ENCODE peak calls at places on chromosomes 6 and 20, in ten cellular contexts. I, Y, P, J, Q, W, B, Z, K and O are unnamed samples.

GRCh38 chr6:16343593-16343992 is 105.2 kb downstream of the GMPR start:
- DNase-seq in Q (no peak), Y (no peak), J (no peak), K (no peak), I (no peak), B (no peak), Z (no peak), W (no peak), P (no peak), O (no peak)

GRCh38 chr20:53774487-53775203 is 181.0 kb upstream of the ZNF217 start:
- DNase-seq in P (peak), J (no peak), W (no peak), I (no peak), Q (no peak), K (no peak), Y (no peak), B (no peak), Z (no peak), O (no peak)

GRCh38 chr20:44198872-44199271 is 11.7 kb downstream of the OSER1 start:
- DNase-seq in B (no peak), W (no peak), I (no peak), P (no peak), Y (no peak), Q (no peak), K (no peak), J (no peak), Z (no peak), O (no peak)

GRCh38 chr6:25296217-25296905 is 17.2 kb downstream of the CARMIL1 start:
- DNase-seq in W (no peak), Q (no peak), K (no peak), Y (no peak), P (no peak), Z (no peak), B (no peak), I (no peak), J (peak), O (no peak)

GRCh38 chr6:140475086-140475485 is 1100.6 kb upstream of the CITED2 start:
- DNase-seq in Z (no peak), K (no peak), Q (no peak), W (no peak), B (no peak), J (no peak), P (no peak), Y (no peak), I (no peak), O (no peak)

GRCh38 chr6:106895703-106896040 is 78.9 kb downstream of the CD24 start:
- DNase-seq in Y (no peak), K (no peak), J (no peak), Z (no peak), P (no peak), Q (no peak), I (no peak), W (no peak), B (no peak), O (no peak)

GRCh38 chr6:16596890-16597331 is 164.3 kb downstream of the ATXN1 start:
- DNase-seq in J (no peak), P (no peak), K (no peak), I (no peak), Q (no peak), B (no peak), W (no peak), Z (no peak), Y (no peak), O (no peak)

GRCh38 chr6:26240981-26241770 is 123.8 kb upstream of the BTN3A2 start:
- DNase-seq in Q (no peak), W (no peak), P (no peak), J (peak), Y (no peak), I (peak), Z (peak), K (no peak), B (no peak), O (peak)

GRCh38 chr6:169292340-169293124 is 38.9 kb upstream of the THBS2 start:
- DNase-seq in Z (no peak), I (no peak), K (peak), Y (no peak), B (no peak), J (no peak), P (peak), W (no peak), Q (no peak), O (no peak)

GRCh38 chr6:159422041-159422984 is 253.1 kb downstream of the FNDC1 start:
- DNase-seq in K (peak), Z (no peak), Y (no peak), B (no peak), I (no peak), W (no peak), J (no peak), Q (no peak), P (no peak), O (no peak)

GRCh38 chr20:62506087-62506486 is 30.3 kb upstream of the GATA5 start:
- DNase-seq in P (no peak), B (no peak), K (peak), Z (no peak), I (no peak), J (no peak), Q (no peak), W (no peak), Y (no peak), O (no peak)

GRCh38 chr6:26536571-26537159 is 1.5 kb upstream of the HMGN4 start:
- DNase-seq in I (peak), K (no peak), J (peak), Y (peak), P (no peak), Q (no peak), B (no peak), W (no peak), Z (peak), O (peak)

GRCh38 chr6:195861-196360 is 96.4 kb upstream of the DUSP22 start:
- DNase-seq in K (no peak), P (no peak), W (no peak), Z (peak), Y (peak), J (no peak), B (no peak), Q (no peak), I (no peak), O (peak)

GRCh38 chr6:34247481-34248197 is 1.2 kb downstream of the SMIM29 start:
- DNase-seq in Y (peak), J (no peak), I (no peak), K (no peak), Q (no peak), Z (no peak), B (no peak), W (no peak), P (no peak), O (no peak)

GRCh38 chr20:17646209-17646717 is 35.8 kb downstream of the RRBP1 start:
- DNase-seq in Z (no peak), Q (peak), I (no peak), K (no peak), P (no peak), B (no peak), J (no peak), Y (no peak), W (no peak), O (no peak)

GRCh38 chr20:38523697-38524096 is 51.1 kb downstream of the RALGAPB start:
- DNase-seq in Z (no peak), P (no peak), I (no peak), Y (no peak), W (no peak), B (no peak), Q (no peak), J (no peak), K (no peak), O (no peak)

GRCh38 chr6:135566311-135567068 is 69.0 kb upstream of the AHI1 start:
- DNase-seq in K (no peak), Z (no peak), Q (no peak), B (no peak), W (no peak), Y (no peak), P (no peak), J (no peak), I (no peak), O (no peak)

GRCh38 chr6:70280462-70280861 is 22.4 kb downstream of the COL9A1 start:
- DNase-seq in K (peak), Z (no peak), I (no peak), B (no peak), W (peak), J (no peak), P (no peak), Q (no peak), Y (no peak), O (no peak)

GRCh38 chr6:74734901-74735300 is 471.0 kb downstream of the COL12A1 start:
- DNase-seq in W (no peak), Z (no peak), Y (no peak), K (no peak), P (no peak), I (no peak), B (no peak), Q (no peak), J (no peak), O (no peak)